ENCODE peak calls at places on chromosomes 11 and 22, in seven cellular contexts. One of them, this sample, is unnamed. For H3K4me1, the result is how much of the 10 kb centered on the place peaks cover.

GRCh38 chr11:69351460-69351859 is 57.5 kb downstream of the MYEOV start:
- DNase-seq in mesendoderm: peak
- DNase-seq in H1: no peak
- DNase-seq in H9: no peak
- DNase-seq in mesenchymal stem cell: peak
- DNase-seq in IMR-90: peak
- DNase-seq in trophoblast cell: no peak
- DNase-seq in this sample: no peak

GRCh38 chr22:23219787-23220484 is 39.6 kb downstream of the BCR start:
- DNase-seq in IMR-90: peak
- DNase-seq in mesendoderm: peak
- DNase-seq in mesenchymal stem cell: peak
- DNase-seq in trophoblast cell: peak
- DNase-seq in H1: no peak
- DNase-seq in H9: no peak
- DNase-seq in this sample: no peak

GRCh38 chr11:33690290-33691050 is 10.2 kb downstream of the C11orf91 start:
- DNase-seq in trophoblast cell: peak
- DNase-seq in mesenchymal stem cell: peak
- DNase-seq in H9: no peak
- DNase-seq in H1: no peak
- DNase-seq in mesendoderm: no peak
- DNase-seq in IMR-90: peak
- DNase-seq in this sample: no peak

GRCh38 chr11:102279641-102280170 is 37.6 kb upstream of the BIRC3 start:
- DNase-seq in H9: no peak
- DNase-seq in trophoblast cell: no peak
- DNase-seq in mesenchymal stem cell: peak
- DNase-seq in mesendoderm: no peak
- DNase-seq in H1: no peak
- DNase-seq in IMR-90: peak
- DNase-seq in this sample: no peak

GRCh38 chr11:108847288-108847687 is 182.4 kb downstream of the DDX10 start:
- DNase-seq in mesenchymal stem cell: no peak
- DNase-seq in mesendoderm: no peak
- DNase-seq in H9: no peak
- DNase-seq in trophoblast cell: no peak
- DNase-seq in H1: no peak
- DNase-seq in IMR-90: no peak
- DNase-seq in this sample: no peak

GRCh38 chr11:102197759-102198158 is 87.5 kb downstream of the YAP1 start:
- DNase-seq in trophoblast cell: no peak
- DNase-seq in mesendoderm: peak
- DNase-seq in mesenchymal stem cell: no peak
- DNase-seq in IMR-90: no peak
- DNase-seq in H9: peak
- DNase-seq in H1: peak
- DNase-seq in this sample: peak

GRCh38 chr11:200224-201003 is 6.8 kb downstream of the BET1L start:
- DNase-seq in IMR-90: no peak
- DNase-seq in H9: no peak
- DNase-seq in H1: peak
- DNase-seq in trophoblast cell: no peak
- DNase-seq in mesenchymal stem cell: no peak
- DNase-seq in mesendoderm: no peak
- DNase-seq in this sample: no peak

GRCh38 chr22:33893486-33893885 is 26.8 kb downstream of the LARGE1 start:
- DNase-seq in H1: no peak
- DNase-seq in H9: no peak
- DNase-seq in mesendoderm: no peak
- DNase-seq in trophoblast cell: no peak
- DNase-seq in IMR-90: no peak
- DNase-seq in mesenchymal stem cell: no peak
- DNase-seq in this sample: no peak

GRCh38 chr11:129323896-129324522 is 51.6 kb upstream of the BARX2 start:
- DNase-seq in H1: peak
- DNase-seq in trophoblast cell: no peak
- DNase-seq in IMR-90: peak
- DNase-seq in mesendoderm: no peak
- DNase-seq in mesenchymal stem cell: peak
- DNase-seq in H9: no peak
- DNase-seq in this sample: no peak

GRCh38 chr11:71499546-71499945 is 27.5 kb upstream of the KRTAP5-7 start:
- DNase-seq in H9: no peak
- DNase-seq in trophoblast cell: no peak
- DNase-seq in IMR-90: no peak
- DNase-seq in mesendoderm: no peak
- DNase-seq in mesenchymal stem cell: peak
- DNase-seq in H1: peak
- DNase-seq in this sample: no peak

GRCh38 chr11:110373061-110373702 is 56.6 kb upstream of the FDX1 start:
- DNase-seq in H9: no peak
- DNase-seq in mesendoderm: no peak
- DNase-seq in trophoblast cell: no peak
- DNase-seq in IMR-90: peak
- DNase-seq in H1: no peak
- DNase-seq in mesenchymal stem cell: peak
- DNase-seq in this sample: no peak

GRCh38 chr11:82533628-82534353 is 199.9 kb downstream of the FAM181B start:
- DNase-seq in trophoblast cell: no peak
- DNase-seq in H9: no peak
- DNase-seq in IMR-90: no peak
- DNase-seq in H1: no peak
- DNase-seq in mesenchymal stem cell: no peak
- DNase-seq in mesendoderm: peak
- DNase-seq in this sample: no peak

GRCh38 chr11:19820100-19820499 is 107.5 kb downstream of the NAV2 start:
- DNase-seq in mesendoderm: no peak
- DNase-seq in H1: no peak
- DNase-seq in mesenchymal stem cell: peak
- DNase-seq in IMR-90: peak
- DNase-seq in trophoblast cell: no peak
- DNase-seq in H9: no peak
- DNase-seq in this sample: no peak

GRCh38 chr22:50437511-50438304 is 37.1 kb downstream of the SBF1 start:
- DNase-seq in trophoblast cell: no peak
- DNase-seq in IMR-90: no peak
- DNase-seq in mesenchymal stem cell: no peak
- DNase-seq in H1: no peak
- DNase-seq in H9: no peak
- DNase-seq in mesendoderm: no peak
- DNase-seq in this sample: no peak

GRCh38 chr22:41511521-41511968 is 32.7 kb downstream of the POLR3H start:
- DNase-seq in mesendoderm: no peak
- DNase-seq in mesenchymal stem cell: no peak
- DNase-seq in IMR-90: no peak
- DNase-seq in H9: no peak
- DNase-seq in trophoblast cell: no peak
- DNase-seq in H1: no peak
- DNase-seq in this sample: no peak

GRCh38 chr22:19120829-19121630 is 1.2 kb downstream of the DGCR2 start:
- DNase-seq in trophoblast cell: peak
- DNase-seq in IMR-90: peak
- DNase-seq in H1: no peak
- DNase-seq in mesendoderm: peak
- DNase-seq in mesenchymal stem cell: peak
- DNase-seq in H9: peak
- DNase-seq in this sample: no peak

GRCh38 chr11:13972033-13972910 is 9.7 kb downstream of the SPON1 start:
- DNase-seq in H1: no peak
- DNase-seq in mesenchymal stem cell: no peak
- DNase-seq in trophoblast cell: no peak
- DNase-seq in mesendoderm: peak
- DNase-seq in H9: no peak
- DNase-seq in IMR-90: peak
- DNase-seq in this sample: no peak

GRCh38 chr11:3226846-3227567 is 5.2 kb downstream of the MRGPRE start:
- DNase-seq in mesenchymal stem cell: no peak
- DNase-seq in IMR-90: no peak
- DNase-seq in trophoblast cell: no peak
- DNase-seq in H9: no peak
- DNase-seq in H1: no peak
- DNase-seq in mesendoderm: no peak
- DNase-seq in this sample: no peak

GRCh38 chr11:134118016-134118415 is 49.1 kb downstream of the JAM3 start:
- DNase-seq in IMR-90: no peak
- DNase-seq in mesenchymal stem cell: no peak
- DNase-seq in H9: no peak
- DNase-seq in H1: no peak
- DNase-seq in mesendoderm: no peak
- DNase-seq in trophoblast cell: no peak
- DNase-seq in this sample: no peak

GRCh38 chr11:76793391-76793811 is 10.2 kb downstream of the TSKU start:
- DNase-seq in IMR-90: no peak
- DNase-seq in mesendoderm: no peak
- DNase-seq in H1: no peak
- DNase-seq in trophoblast cell: no peak
- DNase-seq in H9: no peak
- DNase-seq in mesenchymal stem cell: no peak
- DNase-seq in this sample: peak

GRCh38 chr22:42365942-42366660 is 66.1 kb downstream of the NFAM1 start:
- DNase-seq in H9: no peak
- DNase-seq in mesenchymal stem cell: no peak
- DNase-seq in mesendoderm: no peak
- DNase-seq in H1: no peak
- DNase-seq in IMR-90: no peak
- DNase-seq in trophoblast cell: no peak
- DNase-seq in this sample: no peak

GRCh38 chr11:1453611-1454386 is 32.8 kb downstream of the MOB2 start:
- DNase-seq in IMR-90: no peak
- DNase-seq in mesendoderm: peak
- DNase-seq in mesenchymal stem cell: no peak
- DNase-seq in H1: peak
- DNase-seq in trophoblast cell: no peak
- DNase-seq in H9: peak
- DNase-seq in this sample: no peak

GRCh38 chr11:6646040-6646439 is 9.6 kb downstream of the DCHS1 start:
- DNase-seq in IMR-90: peak
- DNase-seq in trophoblast cell: no peak
- DNase-seq in H1: no peak
- DNase-seq in H9: no peak
- DNase-seq in mesendoderm: no peak
- DNase-seq in mesenchymal stem cell: peak
- DNase-seq in this sample: no peak

GRCh38 chr11:16902182-16902581 is 112.0 kb downstream of the PLEKHA7 start:
- DNase-seq in H9: no peak
- DNase-seq in mesenchymal stem cell: no peak
- DNase-seq in mesendoderm: no peak
- DNase-seq in H1: no peak
- DNase-seq in trophoblast cell: no peak
- DNase-seq in IMR-90: peak
- DNase-seq in this sample: no peak

GRCh38 chr11:76810151-76810853 is 27.1 kb downstream of the TSKU start:
- DNase-seq in H1: no peak
- DNase-seq in mesenchymal stem cell: peak
- DNase-seq in IMR-90: no peak
- DNase-seq in H9: no peak
- DNase-seq in mesendoderm: no peak
- DNase-seq in trophoblast cell: peak
- DNase-seq in this sample: no peak

DNA sequence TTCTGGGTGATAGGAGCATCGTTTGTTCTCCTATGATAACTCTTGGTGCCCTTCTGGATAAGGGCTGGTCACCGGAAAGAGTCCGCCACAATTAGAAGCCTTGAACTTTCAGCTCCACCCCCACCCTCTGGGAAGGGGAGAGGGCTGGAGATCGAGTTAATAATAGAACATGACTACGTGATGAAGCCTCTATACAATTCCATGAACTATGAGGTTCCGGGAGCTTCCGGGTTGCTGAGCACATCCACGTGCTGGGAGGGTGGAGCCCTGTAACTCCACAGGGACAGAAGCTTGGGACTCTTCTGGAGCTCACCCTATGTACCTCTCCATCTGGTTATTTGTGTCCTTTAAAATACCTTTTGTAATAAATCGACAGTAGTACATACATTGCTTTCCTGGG is 40.3 kb downstream of the ARHGAP42 start:
- DNase-seq in mesendoderm: no peak
- DNase-seq in mesenchymal stem cell: peak
- DNase-seq in trophoblast cell: no peak
- DNase-seq in IMR-90: no peak
- DNase-seq in H9: no peak
- DNase-seq in H1: no peak
- DNase-seq in this sample: no peak
- H3K4me1 ChIP-seq in mesendoderm: under half
- H3K4me1 ChIP-seq in mesenchymal stem cell: under half
- H3K4me1 ChIP-seq in trophoblast cell: under half
- H3K4me1 ChIP-seq in IMR-90: under half
- H3K4me1 ChIP-seq in H9: under half
- H3K4me1 ChIP-seq in H1: under half
- H3K4me1 ChIP-seq in this sample: under half

GRCh38 chr22:20949698-20950183 is 17.3 kb upstream of the AIFM3 start:
- DNase-seq in mesendoderm: no peak
- DNase-seq in H1: no peak
- DNase-seq in trophoblast cell: no peak
- DNase-seq in IMR-90: no peak
- DNase-seq in mesenchymal stem cell: no peak
- DNase-seq in H9: no peak
- DNase-seq in this sample: no peak
- H3K27ac ChIP-seq in mesendoderm: no peak
- H3K27ac ChIP-seq in H1: no peak
- H3K27ac ChIP-seq in trophoblast cell: peak
- H3K27ac ChIP-seq in IMR-90: no peak
- H3K27ac ChIP-seq in mesenchymal stem cell: no peak
- H3K27ac ChIP-seq in H9: no peak
- H3K27ac ChIP-seq in this sample: no peak

GRCh38 chr11:130636672-130637463 is 188.4 kb downstream of the ADAMTS15 start:
- DNase-seq in IMR-90: peak
- DNase-seq in H1: no peak
- DNase-seq in trophoblast cell: peak
- DNase-seq in mesenchymal stem cell: peak
- DNase-seq in mesendoderm: peak
- DNase-seq in H9: no peak
- DNase-seq in this sample: no peak
- H2BK5ac ChIP-seq in IMR-90: peak
- H2BK5ac ChIP-seq in H1: no peak
- H2BK5ac ChIP-seq in trophoblast cell: no peak
- H2BK5ac ChIP-seq in mesenchymal stem cell: no peak
- H2BK5ac ChIP-seq in mesendoderm: no peak
- H2BK5ac ChIP-seq in H9: no peak
- H2BK5ac ChIP-seq in this sample: no peak

GRCh38 chr11:120625565-120625964 is 114.0 kb downstream of the GRIK4 start:
- DNase-seq in H9: no peak
- DNase-seq in mesendoderm: no peak
- DNase-seq in trophoblast cell: no peak
- DNase-seq in IMR-90: no peak
- DNase-seq in H1: no peak
- DNase-seq in mesenchymal stem cell: no peak
- DNase-seq in this sample: no peak

GRCh38 chr11:120629407-120629806 is 117.9 kb downstream of the GRIK4 start:
- DNase-seq in mesendoderm: no peak
- DNase-seq in IMR-90: no peak
- DNase-seq in trophoblast cell: no peak
- DNase-seq in H1: peak
- DNase-seq in mesenchymal stem cell: no peak
- DNase-seq in H9: peak
- DNase-seq in this sample: no peak

GRCh38 chr11:120630100-120630499 is 118.6 kb downstream of the GRIK4 start:
- DNase-seq in mesenchymal stem cell: no peak
- DNase-seq in mesendoderm: no peak
- DNase-seq in H1: no peak
- DNase-seq in H9: no peak
- DNase-seq in trophoblast cell: no peak
- DNase-seq in IMR-90: no peak
- DNase-seq in this sample: no peak

GRCh38 chr11:120627535-120628163 is 116.1 kb downstream of the GRIK4 start:
- DNase-seq in H1: no peak
- DNase-seq in H9: no peak
- DNase-seq in trophoblast cell: no peak
- DNase-seq in mesendoderm: no peak
- DNase-seq in IMR-90: no peak
- DNase-seq in mesenchymal stem cell: no peak
- DNase-seq in this sample: no peak

GRCh38 chr11:120626791-120627190 is 115.2 kb downstream of the GRIK4 start:
- DNase-seq in mesendoderm: no peak
- DNase-seq in trophoblast cell: no peak
- DNase-seq in H1: no peak
- DNase-seq in mesenchymal stem cell: no peak
- DNase-seq in IMR-90: no peak
- DNase-seq in H9: no peak
- DNase-seq in this sample: no peak
- H3K4me1 ChIP-seq in mesendoderm: under half
- H3K4me1 ChIP-seq in trophoblast cell: under half
- H3K4me1 ChIP-seq in H1: under half
- H3K4me1 ChIP-seq in mesenchymal stem cell: under half
- H3K4me1 ChIP-seq in IMR-90: under half
- H3K4me1 ChIP-seq in H9: under half
- H3K4me1 ChIP-seq in this sample: under half